ENCODE peak calls at places on chromosomes 3 and 15, in four cellular contexts. W, H, B and E are unnamed samples.

GRCh38 chr3:112811150-112811884 is 35.3 kb downstream of the CD200R1L start:
- DNase-seq in W (peak; percentile 94), H (peak; percentile 30), B (no peak), E (peak; percentile 100)

GRCh38 chr3:185283374-185283935 is 29.6 kb upstream of the EHHADH start:
- DNase-seq in B (no peak), H (no peak), W (no peak), E (peak; percentile 37)

GRCh38 chr3:185677146-185677829 is 91.2 kb downstream of the SENP2 start:
- DNase-seq in W (peak; percentile 44), H (no peak), B (peak; percentile 68), E (peak; percentile 90)

GRCh38 chr3:76365284-76365683 is 579.9 kb upstream of the ZNF717 start:
- DNase-seq in B (no peak), W (no peak), H (no peak), E (no peak)

GRCh38 chr15:69159805-69160140 is 662 bp upstream of the GLCE start:
- DNase-seq in H (no peak), B (no peak), W (no peak), E (no peak)

GRCh38 chr15:96626936-96627577 is 296.6 kb downstream of the NR2F2 start:
- DNase-seq in B (no peak), W (no peak), H (peak; percentile 35), E (no peak)

GRCh38 chr3:124203292-124203691 is 211.4 kb upstream of the ROPN1 start:
- DNase-seq in B (no peak), H (no peak), W (no peak), E (no peak)

GRCh38 chr15:99154271-99154670 is 49.4 kb downstream of the SYNM start:
- DNase-seq in B (no peak), H (no peak), W (no peak), E (peak; percentile 61)

GRCh38 chr3:51385621-51386091 is 565 bp downstream of the MANF start:
- DNase-seq in B (no peak), W (no peak), H (no peak), E (no peak)

GRCh38 chr3:139020868-139021234 is at the start of gene PRR23B:
- DNase-seq in B (no peak), W (no peak), H (no peak), E (no peak)

GRCh38 chr15:34609658-34610057 is 26.2 kb upstream of the GOLGA8B start:
- DNase-seq in W (no peak), H (no peak), B (no peak), E (no peak)

GRCh38 chr15:34609102-34609501 is 25.7 kb upstream of the GOLGA8B start:
- DNase-seq in B (no peak), W (no peak), H (no peak), E (no peak)

GRCh38 chr15:34607832-34608231 is 24.4 kb upstream of the GOLGA8B start:
- DNase-seq in H (no peak), W (no peak), B (no peak), E (no peak)

GRCh38 chr15:34608517-34608916 is 25.1 kb upstream of the GOLGA8B start:
- DNase-seq in B (no peak), W (no peak), H (no peak), E (no peak)

GRCh38 chr15:34610388-34610787 is 26.9 kb upstream of the GOLGA8B start:
- DNase-seq in B (no peak), H (no peak), W (no peak), E (peak; percentile 5)
- TF ChIP-seq CTCF in B (no peak), H (no peak), W (peak; percentile 27), E (peak; percentile 33)

GRCh38 chr3:125602752-125603649 is 7.7 kb upstream of the OSBPL11 start:
- DNase-seq in W (peak; percentile 39), H (no peak), B (no peak), E (peak; percentile 94)
- TF ChIP-seq CTCF in W (peak; percentile 6), H (no peak), B (no peak), E (peak; percentile 38)

GRCh38 chr3:140378571-140379340 is 299.1 kb upstream of the TRIM42 start:
- DNase-seq in W (no peak), H (no peak), B (no peak), E (no peak)

GRCh38 chr3:140376136-140376889 is 301.6 kb upstream of the TRIM42 start:
- DNase-seq in W (no peak), B (no peak), H (no peak), E (no peak)

GRCh38 chr3:140375002-140375401 is 302.9 kb upstream of the TRIM42 start:
- DNase-seq in W (no peak), H (no peak), B (no peak), E (no peak)

GRCh38 chr3:140377644-140378043 is 300.2 kb upstream of the TRIM42 start:
- DNase-seq in H (no peak), B (no peak), W (no peak), E (peak; percentile 7)
- TF ChIP-seq CTCF in H (no peak), B (no peak), W (peak; percentile 9), E (no peak)

GRCh38 chr15:72342385-72342784 is 22.4 kb upstream of the CELF6 start:
- DNase-seq in H (no peak), B (no peak), W (no peak), E (no peak)
- TF ChIP-seq CTCF in H (no peak), B (peak; percentile 18), W (peak; percentile 44), E (peak; percentile 24)